ENCODE peak calls at places on chromosomes 12 and 14, in seven cellular contexts. R, U, F, T, Z, M and P are unnamed samples.

GRCh38 chr14:104446611-104447010 is 133.0 kb upstream of the C14orf180 start:
- DNase-seq in Z (no peak), R (no peak), U (no peak), T (no peak), M (no peak), F (peak), P (no peak)

GRCh38 chr14:58455593-58456265 is 28.2 kb downstream of the KIAA0586 start:
- DNase-seq in T (peak), R (peak), F (no peak), M (no peak), U (peak), Z (no peak), P (peak)

GRCh38 chr14:73246387-73247150 is 9.3 kb downstream of the PAPLN start:
- DNase-seq in F (no peak), T (no peak), Z (no peak), R (no peak), U (no peak), M (no peak), P (no peak)

GRCh38 chr12:109277899-109278762 is 31.0 kb downstream of the FOXN4 start:
- DNase-seq in M (no peak), F (no peak), R (no peak), U (peak), T (peak), Z (no peak), P (peak)

GRCh38 chr12:101794574-101794973 is 36.2 kb downstream of the GNPTAB start:
- DNase-seq in U (no peak), Z (no peak), M (no peak), R (no peak), T (no peak), F (no peak), P (no peak)

GRCh38 chr12:9404469-9405260 is 196.5 kb upstream of the PZP start:
- DNase-seq in R (no peak), T (no peak), U (no peak), Z (no peak), M (no peak), F (no peak), P (no peak)

GRCh38 chr14:45743884-45744283 is 490.9 kb upstream of the MIS18BP1 start:
- DNase-seq in M (no peak), R (no peak), T (no peak), U (no peak), Z (no peak), F (no peak), P (no peak)

GRCh38 chr14:105072381-105072861 is 7.2 kb upstream of the GPR132 start:
- DNase-seq in U (no peak), T (no peak), Z (no peak), M (no peak), R (no peak), F (no peak), P (no peak)

GRCh38 chr14:69237142-69237541 is 22.8 kb upstream of the GALNT16 start:
- DNase-seq in R (no peak), U (no peak), M (no peak), F (no peak), Z (no peak), T (no peak), P (no peak)

GRCh38 chr14:51096870-51097269 is 2.0 kb upstream of the TRIM9 start:
- DNase-seq in T (no peak), Z (no peak), R (no peak), F (no peak), M (no peak), U (no peak), P (no peak)

GRCh38 chr12:52320784-52321400 is at the start of gene KRT83:
- DNase-seq in F (no peak), R (no peak), M (no peak), T (no peak), Z (no peak), U (no peak), P (no peak)

GRCh38 chr12:55930771-55931316 is at the start of gene DGKA:
- DNase-seq in F (peak), Z (no peak), M (peak), U (peak), T (peak), R (peak), P (peak)

GRCh38 chr14:65958664-65959562 is 527.3 kb upstream of the CCDC196 start:
- DNase-seq in U (peak), R (peak), T (peak), M (peak), F (no peak), Z (peak), P (peak)

GRCh38 chr14:76149196-76149595 is 2.5 kb upstream of the GPATCH2L start:
- DNase-seq in F (no peak), T (no peak), Z (no peak), M (no peak), R (no peak), U (no peak), P (no peak)
- H2BK5ac ChIP-seq in F (no peak), T (no peak), Z (no peak), M (no peak), R (no peak), U (no peak), P (no peak)

GRCh38 chr12:44015333-44015941 is 179.6 kb downstream of the TMEM117 start:
- DNase-seq in M (no peak), U (peak), F (no peak), T (peak), R (peak), Z (peak), P (peak)
- H2BK5ac ChIP-seq in M (no peak), U (no peak), F (no peak), T (no peak), R (no peak), Z (no peak), P (no peak)

DNA sequence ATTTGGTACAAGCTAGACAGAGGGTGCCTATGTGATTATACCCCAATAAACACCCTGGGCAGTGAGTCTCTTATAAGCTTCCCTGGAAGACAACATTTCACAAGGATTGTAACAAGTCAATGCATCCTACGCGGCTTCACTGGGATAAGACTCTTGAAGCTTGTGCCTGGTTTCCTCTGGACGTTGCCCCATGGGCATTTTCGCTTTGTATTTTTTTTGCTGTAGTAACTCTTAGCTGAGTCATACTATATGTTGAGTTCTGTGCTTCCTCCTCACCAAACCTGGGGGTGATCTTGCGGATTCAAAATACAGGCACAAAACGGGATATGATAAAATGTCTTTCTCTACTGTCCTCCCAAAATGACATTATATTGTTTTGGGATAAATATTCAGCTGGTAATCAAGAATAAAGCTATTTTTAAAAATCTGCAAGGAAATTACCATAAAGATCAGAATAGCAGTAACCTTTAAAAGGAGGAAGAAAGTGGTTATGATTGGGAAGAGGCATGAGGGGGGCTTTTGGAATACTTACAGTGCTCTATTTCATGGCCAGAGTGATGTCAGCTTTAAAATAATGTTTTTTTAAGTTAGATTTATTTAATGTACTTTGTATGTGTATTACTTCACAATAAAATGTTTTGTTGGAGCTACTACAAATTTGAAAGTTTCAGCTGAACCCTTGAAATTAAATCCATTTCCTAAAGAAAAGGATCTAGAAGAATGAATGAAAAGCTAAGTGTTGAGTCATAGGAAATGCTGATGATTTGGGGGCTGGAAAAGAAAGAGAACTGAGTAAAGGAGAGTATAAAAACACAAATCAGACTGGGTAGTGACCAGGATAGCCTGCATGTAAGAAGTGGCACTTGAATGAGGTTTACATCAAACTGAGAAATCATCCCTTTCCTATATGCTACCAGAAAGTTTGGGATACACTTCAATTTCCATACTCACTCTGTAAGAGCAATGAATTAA is 14.7 kb downstream of the BTBD7 start:
- DNase-seq in T (peak), M (no peak), R (peak), Z (no peak), F (no peak), U (peak), P (no peak)
- H2BK5ac ChIP-seq in T (no peak), M (no peak), R (no peak), Z (no peak), F (no peak), U (peak), P (no peak)

DNA sequence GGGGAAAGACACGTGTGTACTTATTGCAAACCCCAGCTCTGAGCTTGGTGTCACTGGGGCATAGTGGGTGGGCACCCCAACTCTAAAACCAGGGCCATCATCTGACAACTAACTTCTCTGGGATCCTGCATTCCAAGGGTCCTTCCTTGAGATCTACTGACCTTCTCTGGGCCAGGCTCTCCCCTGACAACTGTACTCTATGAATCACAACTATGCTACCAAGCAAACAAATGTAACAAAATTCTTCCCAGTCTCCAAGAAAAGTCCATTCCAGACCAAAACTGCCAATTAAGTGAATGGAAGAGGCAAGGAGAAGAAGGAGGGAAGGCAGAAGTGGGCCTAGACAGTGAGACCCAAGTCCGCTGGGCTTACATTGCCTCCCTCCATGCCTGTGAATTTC is 38.2 kb downstream of the VWF start:
- DNase-seq in U (no peak), Z (no peak), R (no peak), F (no peak), M (no peak), T (no peak), P (no peak)
- H2BK5ac ChIP-seq in U (no peak), Z (no peak), R (no peak), F (no peak), M (peak), T (no peak), P (peak)

DNA sequence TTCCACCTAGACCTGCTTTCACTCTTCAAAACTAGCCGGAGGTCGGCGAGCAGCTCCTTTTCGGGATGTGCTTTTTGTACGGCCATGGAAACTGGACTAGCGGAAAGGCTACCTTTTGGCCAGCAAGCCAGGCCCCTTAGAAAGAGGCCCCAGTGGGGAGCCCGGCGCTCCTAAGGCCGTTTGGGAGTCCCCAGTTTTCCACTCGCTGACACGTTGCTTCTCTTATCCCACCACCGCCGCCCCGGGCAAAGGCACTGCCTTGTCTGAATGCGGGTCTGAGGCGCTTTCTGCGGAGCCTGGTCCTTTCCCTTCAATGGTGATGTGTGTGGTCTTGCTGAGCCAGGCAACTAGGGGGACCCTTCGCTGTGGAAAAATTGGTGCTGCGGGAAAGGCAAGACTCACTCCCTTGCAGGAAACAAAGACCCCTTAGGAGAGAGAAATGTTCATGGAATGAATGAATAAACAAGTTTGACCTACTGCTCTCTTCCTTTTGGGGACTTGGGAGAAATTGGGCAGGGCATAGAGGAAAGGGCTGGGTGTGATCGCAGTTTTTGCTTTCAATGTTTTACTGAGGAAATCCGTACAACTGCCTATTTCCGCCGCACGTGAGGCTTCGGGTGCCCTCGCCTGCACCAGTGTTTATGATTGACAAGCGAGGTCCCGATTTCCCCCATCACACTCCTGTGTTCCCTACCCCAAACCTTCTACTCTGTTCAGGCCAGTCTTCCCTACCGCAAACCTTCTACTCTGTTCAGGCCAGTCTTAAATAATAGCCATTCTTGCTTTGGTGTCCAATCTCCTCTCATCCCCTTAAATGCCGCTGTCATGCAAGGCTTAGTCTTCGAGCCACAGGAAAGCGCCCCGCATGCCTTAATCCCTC is 970 bp upstream of the SLC38A2 start:
- DNase-seq in R (peak), F (peak), M (peak), U (peak), T (peak), Z (peak), P (peak)
- H2BK5ac ChIP-seq in R (peak), F (no peak), M (peak), U (peak), T (peak), Z (peak), P (peak)

GRCh38 chr12:69666798-69667197 is 32.3 kb downstream of the BEST3 start:
- DNase-seq in U (no peak), M (no peak), Z (no peak), F (no peak), T (no peak), R (no peak), P (no peak)
- H2BK5ac ChIP-seq in U (no peak), M (no peak), Z (no peak), F (no peak), T (no peak), R (no peak), P (no peak)

DNA sequence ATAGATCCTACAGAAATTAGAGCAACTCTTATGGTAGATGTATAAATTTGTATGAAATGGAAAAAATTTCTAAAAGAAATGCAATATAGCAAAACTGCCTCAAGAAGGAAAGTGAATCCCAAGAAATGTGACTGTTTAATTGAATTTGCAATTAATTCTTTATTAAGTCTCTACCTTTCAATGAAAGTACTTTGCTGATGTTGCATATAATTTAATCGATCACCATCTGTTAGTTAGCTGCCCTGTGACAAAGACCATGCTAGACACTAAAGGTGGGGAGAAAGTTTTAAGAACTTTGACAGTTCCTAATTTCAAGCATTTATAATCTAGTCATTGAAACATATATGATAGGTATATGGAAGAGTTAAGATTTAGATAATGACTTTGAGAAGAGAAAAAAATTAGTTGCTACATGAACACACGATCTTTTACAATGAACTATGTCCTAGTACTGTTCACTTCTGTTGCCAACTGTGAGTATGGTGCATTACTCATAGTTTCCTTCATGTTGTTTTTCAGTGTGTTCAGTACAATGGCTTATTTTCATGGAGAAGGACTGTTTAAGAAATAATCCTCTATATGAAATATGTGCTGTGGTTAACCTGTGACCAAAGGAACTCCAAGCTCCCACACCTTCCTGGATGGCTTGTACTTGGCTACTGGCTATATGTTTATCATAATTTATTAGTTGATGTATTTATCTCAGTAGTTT is 128.4 kb downstream of the METTL25 start:
- DNase-seq in T (no peak), F (no peak), Z (no peak), R (no peak), M (no peak), U (peak), P (no peak)
- H2BK5ac ChIP-seq in T (no peak), F (no peak), Z (no peak), R (no peak), M (no peak), U (no peak), P (no peak)

GRCh38 chr12:45227668-45228067 is 11.8 kb downstream of the ANO6 start:
- DNase-seq in Z (no peak), M (no peak), F (no peak), T (no peak), U (no peak), R (no peak), P (no peak)

GRCh38 chr12:45220961-45221360 is 5.1 kb downstream of the ANO6 start:
- DNase-seq in U (no peak), M (no peak), R (no peak), T (no peak), F (no peak), Z (no peak), P (no peak)

GRCh38 chr12:45220366-45220931 is 4.6 kb downstream of the ANO6 start:
- DNase-seq in U (no peak), T (no peak), Z (no peak), M (no peak), R (peak), F (no peak), P (peak)

GRCh38 chr12:45224311-45224710 is 8.4 kb downstream of the ANO6 start:
- DNase-seq in F (no peak), M (no peak), U (no peak), T (no peak), Z (no peak), R (no peak), P (no peak)

GRCh38 chr12:45223868-45224267 is 8.0 kb downstream of the ANO6 start:
- DNase-seq in R (no peak), F (no peak), U (no peak), Z (no peak), M (no peak), T (no peak), P (no peak)
- H2BK5ac ChIP-seq in R (no peak), F (no peak), U (no peak), Z (no peak), M (no peak), T (no peak), P (no peak)

GRCh38 chr12:21434704-21435103 is 2.8 kb upstream of the PYROXD1 start:
- DNase-seq in M (no peak), R (no peak), U (no peak), F (no peak), T (no peak), Z (no peak), P (peak)

GRCh38 chr12:21444193-21445146 is 7.0 kb downstream of the PYROXD1 start:
- DNase-seq in U (no peak), Z (no peak), F (no peak), M (no peak), R (no peak), T (no peak), P (no peak)

GRCh38 chr12:21439347-21439746 is 1.9 kb downstream of the PYROXD1 start:
- DNase-seq in T (no peak), U (no peak), M (no peak), Z (no peak), R (no peak), F (no peak), P (no peak)

GRCh38 chr12:21433525-21433924 is 3.9 kb upstream of the PYROXD1 start:
- DNase-seq in T (no peak), R (peak), U (no peak), F (no peak), Z (no peak), M (no peak), P (peak)

GRCh38 chr12:21438643-21439042 is 1.2 kb downstream of the PYROXD1 start:
- DNase-seq in T (peak), Z (no peak), U (peak), F (no peak), R (no peak), M (no peak), P (peak)
- H2BK5ac ChIP-seq in T (no peak), Z (no peak), U (no peak), F (no peak), R (no peak), M (no peak), P (no peak)

GRCh38 chr12:114690267-114691135 is 6.5 kb upstream of the TBX3 start:
- DNase-seq in T (no peak), R (no peak), M (no peak), Z (no peak), F (no peak), U (no peak), P (no peak)

GRCh38 chr12:114688256-114688845 is 4.4 kb upstream of the TBX3 start:
- DNase-seq in M (no peak), T (no peak), U (no peak), F (peak), Z (no peak), R (no peak), P (no peak)

GRCh38 chr12:114691196-114691595 is 7.2 kb upstream of the TBX3 start:
- DNase-seq in R (no peak), M (no peak), Z (no peak), T (no peak), F (no peak), U (no peak), P (no peak)

GRCh38 chr12:114687802-114688201 is 3.8 kb upstream of the TBX3 start:
- DNase-seq in M (no peak), T (no peak), U (no peak), F (no peak), R (peak), Z (no peak), P (no peak)

GRCh38 chr12:114689075-114689994 is 5.4 kb upstream of the TBX3 start:
- DNase-seq in M (no peak), Z (no peak), R (no peak), U (no peak), T (no peak), F (no peak), P (no peak)
- H2BK5ac ChIP-seq in M (no peak), Z (no peak), R (no peak), U (peak), T (no peak), F (no peak), P (peak)